ENCODE peak calls at places on chromosomes 12 and 14, in five cellular contexts. J, N, Z, T and B are unnamed samples.

GRCh38 chr12:49987620-49988303 is 15.0 kb downstream of the AQP6 start:
- DNase-seq in J (no peak), N (no peak), Z (no peak), T (no peak), B (no peak)

GRCh38 chr12:121114019-121114639 is 18.5 kb upstream of the P2RX7 start:
- DNase-seq in J (no peak), N (no peak), Z (no peak), T (no peak), B (no peak)

GRCh38 chr12:55974308-55974724 is 438 bp downstream of the RAB5B start:
- DNase-seq in J (peak), N (peak), Z (peak), T (peak), B (no peak)

GRCh38 chr12:112537710-112538396 is 119.1 kb downstream of the PTPN11 start:
- DNase-seq in J (no peak), N (no peak), Z (peak), T (no peak), B (no peak)

GRCh38 chr14:90645842-90646443 is 170.3 kb downstream of the TTC7B start:
- DNase-seq in J (no peak), N (no peak), Z (peak), T (no peak), B (peak)

GRCh38 chr12:119236372-119236771 is 57.6 kb downstream of the HSPB8 start:
- DNase-seq in J (no peak), N (no peak), Z (no peak), T (no peak), B (no peak)

GRCh38 chr14:58455593-58456265 is 28.2 kb downstream of the KIAA0586 start:
- DNase-seq in J (no peak), N (no peak), Z (no peak), T (no peak), B (no peak)

GRCh38 chr12:125652689-125653088 is 587.5 kb downstream of the AACS start:
- DNase-seq in J (no peak), N (no peak), Z (no peak), T (no peak), B (no peak)

GRCh38 chr14:95255487-95255886 is 64.2 kb downstream of the CLMN start:
- DNase-seq in J (peak), N (peak), Z (peak), T (peak), B (peak)

GRCh38 chr12:53452159-53453077 is 516 bp downstream of the PCBP2 start:
- DNase-seq in J (peak), N (peak), Z (peak), T (peak), B (peak)

GRCh38 chr12:117120787-117121186 is 21.6 kb upstream of the TESC start:
- DNase-seq in J (no peak), N (peak), Z (no peak), T (no peak), B (no peak)

GRCh38 chr14:105897725-105898113 is 371.3 kb downstream of the TMEM121 start:
- DNase-seq in J (no peak), N (no peak), Z (no peak), T (no peak), B (no peak)

GRCh38 chr12:86663691-86664090 is 407.5 kb upstream of the MGAT4C start:
- DNase-seq in J (peak), N (no peak), Z (peak), T (no peak), B (no peak)

GRCh38 chr14:101590616-101591015 is 29.3 kb downstream of the DIO3 start:
- DNase-seq in J (no peak), N (no peak), Z (no peak), T (no peak), B (no peak)

GRCh38 chr14:63614964-63615363 is 26.7 kb downstream of the WDR89 start:
- DNase-seq in J (peak), N (no peak), Z (no peak), T (no peak), B (no peak)

DNA sequence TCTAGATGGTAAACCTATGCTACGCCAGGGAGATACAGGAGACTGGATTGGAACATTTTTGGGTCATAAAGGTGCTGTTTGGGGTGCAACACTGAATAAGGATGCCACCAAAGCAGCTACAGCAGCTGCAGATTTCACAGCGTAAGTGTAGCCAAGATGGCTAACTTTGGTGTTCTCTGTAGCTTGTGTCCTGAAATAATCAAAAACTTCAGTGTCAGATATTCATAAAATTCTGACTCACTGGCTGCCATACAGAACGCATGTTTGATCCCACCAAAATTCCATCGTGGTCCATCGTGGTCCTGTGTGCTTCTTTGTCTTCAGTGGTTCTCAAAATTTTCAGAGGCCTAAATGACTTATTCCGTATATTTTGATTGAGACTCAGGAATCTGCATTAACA is 1.3 kb downstream of the STRAP start:
- DNase-seq in J (no peak), N (no peak), Z (no peak), T (no peak), B (no peak)
- H3K4me3 ChIP-seq in J (peak), N (peak), Z (peak), T (no peak), B (peak)

GRCh38 chr14:23444314-23444713 is 8.9 kb upstream of the MYH7 start:
- DNase-seq in J (no peak), N (no peak), Z (no peak), T (no peak), B (no peak)

GRCh38 chr14:23443881-23444280 is 8.4 kb upstream of the MYH7 start:
- DNase-seq in J (no peak), N (no peak), Z (no peak), T (no peak), B (no peak)

GRCh38 chr14:23441076-23441475 is 5.6 kb upstream of the MYH7 start:
- DNase-seq in J (no peak), N (no peak), Z (no peak), T (no peak), B (no peak)

GRCh38 chr14:23442721-23443356 is 7.4 kb upstream of the MYH7 start:
- DNase-seq in J (no peak), N (no peak), Z (peak), T (no peak), B (no peak)

GRCh38 chr14:23443411-23443812 is 8.0 kb upstream of the MYH7 start:
- DNase-seq in J (no peak), N (no peak), Z (peak), T (no peak), B (no peak)
- TF ChIP-seq CTCF in J (no peak), N (no peak), Z (no peak), T (no peak), B (no peak)

GRCh38 chr12:103930787-103931536 is 752 bp downstream of the HSP90B1 start:
- DNase-seq in J (peak), N (peak), Z (peak), T (peak), B (no peak)
- H3K4me3 ChIP-seq in J (peak), N (peak), Z (peak), T (peak), B (peak)

DNA sequence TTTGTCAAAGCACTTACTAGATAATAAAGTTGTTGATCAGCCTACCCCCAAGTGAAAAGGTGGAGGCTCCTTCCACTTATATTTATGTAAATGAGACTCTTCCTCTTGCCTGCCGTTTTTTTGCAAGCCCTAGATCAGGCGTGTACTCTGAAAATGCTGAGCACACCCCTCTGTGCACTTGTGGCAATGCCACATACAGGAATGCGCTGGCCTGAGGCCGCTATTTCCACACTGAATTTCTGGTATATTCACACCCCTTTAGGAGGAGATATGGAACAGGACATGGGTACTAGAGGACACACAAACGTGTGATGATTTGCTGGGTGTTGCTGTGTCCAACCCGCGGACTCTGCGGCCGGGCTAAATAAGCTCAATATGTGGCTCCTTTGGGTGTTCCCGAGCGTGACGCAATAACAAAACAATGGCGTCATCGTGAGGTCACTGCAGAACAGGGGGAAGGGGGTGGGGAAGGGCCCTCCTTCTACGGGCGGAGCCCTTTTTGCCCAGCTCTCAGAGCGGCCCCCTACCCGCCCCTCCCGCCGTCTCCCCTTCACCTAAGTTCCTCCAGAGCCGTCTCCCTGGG is 554 bp upstream of the TSPAN31 start:
- DNase-seq in J (peak), N (peak), Z (no peak), T (peak), B (no peak)
- TF ChIP-seq CTCF in J (no peak), N (no peak), Z (no peak), T (no peak), B (no peak)

GRCh38 chr14:22846811-22847307 is 10.5 kb downstream of the MMP14 start:
- DNase-seq in J (no peak), N (no peak), Z (no peak), T (no peak), B (no peak)

GRCh38 chr14:22850944-22851790 is 14.8 kb downstream of the MMP14 start:
- DNase-seq in J (peak), N (peak), Z (no peak), T (peak), B (no peak)

GRCh38 chr14:22847661-22848341 is 11.4 kb downstream of the MMP14 start:
- DNase-seq in J (peak), N (no peak), Z (no peak), T (no peak), B (no peak)

GRCh38 chr14:22848391-22849164 is 12.2 kb downstream of the MMP14 start:
- DNase-seq in J (peak), N (peak), Z (no peak), T (peak), B (peak)

DNA sequence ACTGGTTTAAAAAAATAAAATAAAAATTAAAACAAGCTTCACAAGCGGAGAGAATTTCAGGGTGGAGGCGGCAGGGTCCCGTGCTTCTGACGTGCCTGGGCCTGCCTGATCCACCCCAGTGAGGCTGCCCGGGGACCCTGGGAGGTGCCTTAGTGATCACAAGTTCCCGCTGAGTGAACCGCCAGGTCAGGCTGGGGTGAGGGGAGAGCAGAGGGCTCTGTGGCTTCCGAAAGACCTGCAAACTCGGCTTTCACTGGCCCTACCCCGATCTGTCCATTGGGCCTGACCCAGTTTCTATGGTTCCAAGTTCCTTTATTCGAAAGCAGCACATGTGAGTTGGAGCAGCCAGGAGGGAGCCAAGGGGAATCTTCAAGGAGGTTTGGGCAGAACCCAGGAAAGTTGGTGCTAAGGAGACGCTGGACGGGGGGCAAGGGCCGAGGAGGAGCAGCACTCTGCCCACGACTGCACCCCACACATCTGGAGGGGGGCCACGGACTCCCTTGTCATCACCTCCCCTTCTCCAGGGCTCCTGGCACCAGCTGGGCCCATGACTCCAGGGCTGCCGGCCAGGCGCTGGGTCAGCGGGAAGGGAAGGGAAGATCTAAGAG is 12.9 kb downstream of the MMP14 start:
- DNase-seq in J (no peak), N (peak), Z (no peak), T (no peak), B (no peak)
- H3K4me3 ChIP-seq in J (no peak), N (no peak), Z (no peak), T (no peak), B (no peak)

GRCh38 chr12:15532364-15532977 is 210.2 kb downstream of the PTPRO start:
- DNase-seq in J (peak), N (no peak), Z (peak), T (peak), B (peak)
- TF ChIP-seq CTCF in J (peak), N (peak), Z (peak), T (no peak), B (peak)

GRCh38 chr12:124455336-124455735 is 112.1 kb downstream of the NCOR2 start:
- DNase-seq in J (no peak), N (no peak), Z (no peak), T (no peak), B (no peak)
- H3K4me3 ChIP-seq in J (no peak), N (no peak), Z (no peak), T (no peak), B (no peak)

GRCh38 chr12:76346798-76347420 is 1.3 kb downstream of the BBS10 start:
- DNase-seq in J (peak), N (no peak), Z (peak), T (peak), B (no peak)
- TF ChIP-seq CTCF in J (peak), N (peak), Z (peak), T (no peak), B (peak)

DNA sequence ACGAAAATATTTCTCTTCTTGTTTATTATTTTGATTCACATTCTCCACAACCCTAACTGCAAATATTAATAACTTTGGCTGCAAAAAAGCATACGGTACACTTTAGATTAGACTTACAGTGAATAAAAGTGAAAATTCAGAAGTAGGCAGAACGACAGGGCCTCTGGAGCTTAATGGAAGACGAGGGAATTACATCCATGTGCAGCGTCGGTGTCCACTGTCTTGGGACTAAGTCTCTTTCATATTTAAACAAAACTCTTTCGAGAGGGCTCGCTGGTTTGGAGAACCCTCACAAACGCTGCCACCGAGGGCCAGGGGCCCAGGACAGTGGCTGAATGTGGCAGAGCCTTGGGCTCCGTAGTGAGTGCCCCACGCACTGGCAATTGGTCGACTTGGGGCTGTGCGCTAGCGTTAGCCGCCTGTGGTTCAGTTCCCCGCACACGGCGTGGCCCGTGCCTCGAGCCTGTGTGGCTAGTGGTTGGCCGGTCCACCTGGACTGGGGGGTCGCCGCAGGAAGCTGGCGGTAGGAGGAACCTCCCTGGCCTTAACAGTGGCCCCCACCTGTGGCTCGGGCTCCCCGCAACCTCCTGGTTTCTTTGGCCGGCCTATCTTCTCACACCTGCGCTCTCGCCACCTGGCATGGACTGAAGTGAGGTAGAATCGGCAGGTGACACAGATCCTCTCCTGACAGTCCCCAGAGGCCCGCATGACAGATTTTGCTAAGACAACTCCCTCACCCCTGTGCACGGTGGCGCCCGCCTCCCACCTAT is 739 bp upstream of the PAX9 start:
- DNase-seq in J (no peak), N (peak), Z (no peak), T (no peak), B (no peak)
- H3K4me3 ChIP-seq in J (no peak), N (no peak), Z (peak), T (no peak), B (peak)

GRCh38 chr12:20194171-20194570 is 174.2 kb upstream of the PDE3A start:
- DNase-seq in J (peak), N (no peak), Z (peak), T (no peak), B (no peak)
- TF ChIP-seq CTCF in J (peak), N (peak), Z (peak), T (no peak), B (peak)